ENCODE peak calls at places on chromosomes 12 and 14, in ten cellular contexts. One of them, this sample, is unnamed.
A peak's percentile ranks its signal among the peaks of the same experiment; 100 is the strongest.

GRCh38 chr14:91899213-91899612 is 31.9 kb upstream of the TC2N start:
- DNase-seq in C1 segment of cervical spinal cord: no peak
- DNase-seq in SW480: peak; percentile 44
- DNase-seq in nephron progenitor cell: no peak
- DNase-seq in DMS153: no peak
- DNase-seq in natural killer cell: no peak
- DNase-seq in activated CD4-positive, alpha-beta T cell treated with anti-CD3 and anti-CD28 coated beads, Interleukin-2, amount 50 U/mL, for 48 hours: no peak
- DNase-seq in tibial artery: no peak
- DNase-seq in pons: no peak
- DNase-seq in NCI-H524: no peak
- DNase-seq in this sample: no peak

GRCh38 chr14:34496679-34497513 is 34.9 kb upstream of the SPTSSA start:
- DNase-seq in C1 segment of cervical spinal cord: peak; percentile 15
- DNase-seq in SW480: peak; percentile 64
- DNase-seq in nephron progenitor cell: peak; percentile 2
- DNase-seq in DMS153: no peak
- DNase-seq in natural killer cell: no peak
- DNase-seq in activated CD4-positive, alpha-beta T cell treated with anti-CD3 and anti-CD28 coated beads, Interleukin-2, amount 50 U/mL, for 48 hours: no peak
- DNase-seq in tibial artery: peak; percentile 87
- DNase-seq in pons: peak; percentile 72
- DNase-seq in NCI-H524: no peak
- DNase-seq in this sample: peak; percentile 76

GRCh38 chr14:101476931-101477553 is 84.3 kb upstream of the DIO3 start:
- DNase-seq in C1 segment of cervical spinal cord: no peak
- DNase-seq in SW480: peak; percentile 75
- DNase-seq in nephron progenitor cell: peak; percentile 73
- DNase-seq in DMS153: no peak
- DNase-seq in natural killer cell: no peak
- DNase-seq in activated CD4-positive, alpha-beta T cell treated with anti-CD3 and anti-CD28 coated beads, Interleukin-2, amount 50 U/mL, for 48 hours: no peak
- DNase-seq in tibial artery: peak; percentile 60
- DNase-seq in pons: no peak
- DNase-seq in NCI-H524: no peak
- DNase-seq in this sample: no peak

GRCh38 chr12:10982244-10982643 is 4.5 kb downstream of the TAS2R50 start:
- DNase-seq in C1 segment of cervical spinal cord: no peak
- DNase-seq in SW480: peak; percentile 85
- DNase-seq in nephron progenitor cell: no peak
- DNase-seq in DMS153: no peak
- DNase-seq in natural killer cell: no peak
- DNase-seq in activated CD4-positive, alpha-beta T cell treated with anti-CD3 and anti-CD28 coated beads, Interleukin-2, amount 50 U/mL, for 48 hours: peak; percentile 6
- DNase-seq in tibial artery: no peak
- DNase-seq in pons: no peak
- DNase-seq in NCI-H524: no peak
- DNase-seq in this sample: no peak

GRCh38 chr14:57266060-57266459 is 2.6 kb downstream of the EXOC5 start:
- DNase-seq in C1 segment of cervical spinal cord: no peak
- DNase-seq in SW480: no peak
- DNase-seq in nephron progenitor cell: no peak
- DNase-seq in DMS153: no peak
- DNase-seq in natural killer cell: no peak
- DNase-seq in activated CD4-positive, alpha-beta T cell treated with anti-CD3 and anti-CD28 coated beads, Interleukin-2, amount 50 U/mL, for 48 hours: no peak
- DNase-seq in tibial artery: no peak
- DNase-seq in pons: peak; percentile 5
- DNase-seq in NCI-H524: no peak
- DNase-seq in this sample: no peak

GRCh38 chr12:116442304-116442703 is 116.9 kb upstream of the MAP1LC3B2 start:
- DNase-seq in C1 segment of cervical spinal cord: no peak
- DNase-seq in SW480: no peak
- DNase-seq in nephron progenitor cell: no peak
- DNase-seq in DMS153: no peak
- DNase-seq in natural killer cell: no peak
- DNase-seq in activated CD4-positive, alpha-beta T cell treated with anti-CD3 and anti-CD28 coated beads, Interleukin-2, amount 50 U/mL, for 48 hours: no peak
- DNase-seq in tibial artery: no peak
- DNase-seq in pons: no peak
- DNase-seq in NCI-H524: no peak
- DNase-seq in this sample: no peak

GRCh38 chr12:9742665-9743064 is 9.8 kb upstream of the CLECL1 start:
- DNase-seq in C1 segment of cervical spinal cord: no peak
- DNase-seq in SW480: no peak
- DNase-seq in nephron progenitor cell: no peak
- DNase-seq in DMS153: no peak
- DNase-seq in natural killer cell: no peak
- DNase-seq in activated CD4-positive, alpha-beta T cell treated with anti-CD3 and anti-CD28 coated beads, Interleukin-2, amount 50 U/mL, for 48 hours: no peak
- DNase-seq in tibial artery: no peak
- DNase-seq in pons: no peak
- DNase-seq in NCI-H524: no peak
- DNase-seq in this sample: no peak

GRCh38 chr14:22776215-22776614 is 9.7 kb downstream of the OXA1L start:
- DNase-seq in C1 segment of cervical spinal cord: no peak
- DNase-seq in SW480: no peak
- DNase-seq in nephron progenitor cell: no peak
- DNase-seq in DMS153: no peak
- DNase-seq in natural killer cell: no peak
- DNase-seq in activated CD4-positive, alpha-beta T cell treated with anti-CD3 and anti-CD28 coated beads, Interleukin-2, amount 50 U/mL, for 48 hours: no peak
- DNase-seq in tibial artery: no peak
- DNase-seq in pons: no peak
- DNase-seq in NCI-H524: no peak
- DNase-seq in this sample: no peak

GRCh38 chr14:103488960-103489359 is 33.7 kb downstream of the CKB start:
- DNase-seq in C1 segment of cervical spinal cord: no peak
- DNase-seq in SW480: no peak
- DNase-seq in nephron progenitor cell: no peak
- DNase-seq in DMS153: no peak
- DNase-seq in natural killer cell: no peak
- DNase-seq in activated CD4-positive, alpha-beta T cell treated with anti-CD3 and anti-CD28 coated beads, Interleukin-2, amount 50 U/mL, for 48 hours: no peak
- DNase-seq in tibial artery: no peak
- DNase-seq in pons: no peak
- DNase-seq in NCI-H524: peak; percentile 79
- DNase-seq in this sample: no peak

GRCh38 chr12:15620726-15621125 is 168.5 kb downstream of the EPS8 start:
- DNase-seq in C1 segment of cervical spinal cord: no peak
- DNase-seq in SW480: no peak
- DNase-seq in nephron progenitor cell: no peak
- DNase-seq in DMS153: no peak
- DNase-seq in natural killer cell: no peak
- DNase-seq in activated CD4-positive, alpha-beta T cell treated with anti-CD3 and anti-CD28 coated beads, Interleukin-2, amount 50 U/mL, for 48 hours: no peak
- DNase-seq in tibial artery: no peak
- DNase-seq in pons: no peak
- DNase-seq in NCI-H524: no peak
- DNase-seq in this sample: no peak

GRCh38 chr12:4817813-4818212 is 91.9 kb upstream of the KCNA1 start:
- DNase-seq in C1 segment of cervical spinal cord: no peak
- DNase-seq in SW480: no peak
- DNase-seq in nephron progenitor cell: no peak
- DNase-seq in DMS153: peak; percentile 36
- DNase-seq in natural killer cell: no peak
- DNase-seq in activated CD4-positive, alpha-beta T cell treated with anti-CD3 and anti-CD28 coated beads, Interleukin-2, amount 50 U/mL, for 48 hours: no peak
- DNase-seq in tibial artery: no peak
- DNase-seq in pons: no peak
- DNase-seq in NCI-H524: no peak
- DNase-seq in this sample: peak; percentile 88